ENCODE peak calls at places on chromosomes 3 and 15, in ten cellular contexts. One of them, this sample, is unnamed.

GRCh38 chr3:71973337-71974030 is 188.5 kb upstream of the PROK2 start:
- DNase-seq in HCEC 1CT: no peak
- DNase-seq in tibial artery: no peak
- DNase-seq in cardiac fibroblast: no peak
- DNase-seq in effector memory CD8-positive, alpha-beta T cell: no peak
- DNase-seq in MM.1S: no peak
- DNase-seq in psoas muscle: no peak
- DNase-seq in body of pancreas: no peak
- DNase-seq in epithelial cell of proximal tubule: no peak
- DNase-seq in dorsolateral prefrontal cortex: no peak
- DNase-seq in this sample: no peak

GRCh38 chr3:10757821-10758130 is 58.3 kb upstream of the SLC6A11 start:
- DNase-seq in cardiac fibroblast: no peak
- DNase-seq in tibial artery: no peak
- DNase-seq in dorsolateral prefrontal cortex: no peak
- DNase-seq in MM.1S: no peak
- DNase-seq in effector memory CD8-positive, alpha-beta T cell: no peak
- DNase-seq in epithelial cell of proximal tubule: no peak
- DNase-seq in body of pancreas: no peak
- DNase-seq in HCEC 1CT: no peak
- DNase-seq in psoas muscle: no peak
- DNase-seq in this sample: no peak

GRCh38 chr3:312170-312569 is 115.6 kb downstream of the CHL1 start:
- DNase-seq in epithelial cell of proximal tubule: no peak
- DNase-seq in dorsolateral prefrontal cortex: no peak
- DNase-seq in HCEC 1CT: no peak
- DNase-seq in effector memory CD8-positive, alpha-beta T cell: no peak
- DNase-seq in body of pancreas: no peak
- DNase-seq in psoas muscle: no peak
- DNase-seq in MM.1S: no peak
- DNase-seq in tibial artery: no peak
- DNase-seq in cardiac fibroblast: no peak
- DNase-seq in this sample: no peak

GRCh38 chr15:49865925-49866757 is 245.3 kb downstream of the DTWD1 start:
- DNase-seq in cardiac fibroblast: peak
- DNase-seq in HCEC 1CT: peak
- DNase-seq in effector memory CD8-positive, alpha-beta T cell: no peak
- DNase-seq in psoas muscle: no peak
- DNase-seq in body of pancreas: no peak
- DNase-seq in epithelial cell of proximal tubule: no peak
- DNase-seq in tibial artery: no peak
- DNase-seq in MM.1S: no peak
- DNase-seq in dorsolateral prefrontal cortex: no peak
- DNase-seq in this sample: no peak

GRCh38 chr15:39495871-39496459 is 84.9 kb upstream of the THBS1 start:
- DNase-seq in cardiac fibroblast: no peak
- DNase-seq in body of pancreas: no peak
- DNase-seq in psoas muscle: no peak
- DNase-seq in tibial artery: no peak
- DNase-seq in epithelial cell of proximal tubule: no peak
- DNase-seq in HCEC 1CT: peak
- DNase-seq in effector memory CD8-positive, alpha-beta T cell: no peak
- DNase-seq in dorsolateral prefrontal cortex: no peak
- DNase-seq in MM.1S: no peak
- DNase-seq in this sample: no peak

GRCh38 chr3:128009952-128010846 is 42.0 kb upstream of the SEC61A1 start:
- DNase-seq in dorsolateral prefrontal cortex: no peak
- DNase-seq in body of pancreas: no peak
- DNase-seq in HCEC 1CT: peak
- DNase-seq in psoas muscle: no peak
- DNase-seq in epithelial cell of proximal tubule: no peak
- DNase-seq in cardiac fibroblast: peak
- DNase-seq in effector memory CD8-positive, alpha-beta T cell: no peak
- DNase-seq in tibial artery: no peak
- DNase-seq in MM.1S: no peak
- DNase-seq in this sample: no peak

GRCh38 chr15:58070801-58071418 is 5.4 kb upstream of the ALDH1A2 start:
- DNase-seq in HCEC 1CT: peak
- DNase-seq in effector memory CD8-positive, alpha-beta T cell: no peak
- DNase-seq in body of pancreas: peak
- DNase-seq in MM.1S: peak
- DNase-seq in cardiac fibroblast: peak
- DNase-seq in epithelial cell of proximal tubule: no peak
- DNase-seq in tibial artery: no peak
- DNase-seq in psoas muscle: peak
- DNase-seq in dorsolateral prefrontal cortex: peak
- DNase-seq in this sample: no peak

GRCh38 chr3:160038862-160039562 is 50.4 kb downstream of the IL12A start:
- DNase-seq in MM.1S: no peak
- DNase-seq in effector memory CD8-positive, alpha-beta T cell: no peak
- DNase-seq in psoas muscle: peak
- DNase-seq in tibial artery: peak
- DNase-seq in epithelial cell of proximal tubule: no peak
- DNase-seq in dorsolateral prefrontal cortex: no peak
- DNase-seq in body of pancreas: peak
- DNase-seq in HCEC 1CT: no peak
- DNase-seq in cardiac fibroblast: no peak
- DNase-seq in this sample: no peak

GRCh38 chr3:70620367-70620766 is 307.9 kb upstream of the MDFIC2 start:
- DNase-seq in HCEC 1CT: no peak
- DNase-seq in psoas muscle: no peak
- DNase-seq in MM.1S: no peak
- DNase-seq in cardiac fibroblast: no peak
- DNase-seq in effector memory CD8-positive, alpha-beta T cell: no peak
- DNase-seq in dorsolateral prefrontal cortex: no peak
- DNase-seq in epithelial cell of proximal tubule: no peak
- DNase-seq in body of pancreas: no peak
- DNase-seq in tibial artery: no peak
- DNase-seq in this sample: no peak

GRCh38 chr3:58141766-58142345 is 68.9 kb downstream of the DNASE1L3 start:
- DNase-seq in tibial artery: no peak
- DNase-seq in psoas muscle: no peak
- DNase-seq in effector memory CD8-positive, alpha-beta T cell: no peak
- DNase-seq in MM.1S: no peak
- DNase-seq in dorsolateral prefrontal cortex: no peak
- DNase-seq in cardiac fibroblast: no peak
- DNase-seq in body of pancreas: no peak
- DNase-seq in HCEC 1CT: no peak
- DNase-seq in epithelial cell of proximal tubule: no peak
- DNase-seq in this sample: no peak

GRCh38 chr15:78808550-78808949 is 2.7 kb downstream of the ADAMTS7 start:
- DNase-seq in dorsolateral prefrontal cortex: no peak
- DNase-seq in tibial artery: no peak
- DNase-seq in body of pancreas: no peak
- DNase-seq in MM.1S: peak
- DNase-seq in epithelial cell of proximal tubule: no peak
- DNase-seq in cardiac fibroblast: peak
- DNase-seq in effector memory CD8-positive, alpha-beta T cell: no peak
- DNase-seq in psoas muscle: no peak
- DNase-seq in HCEC 1CT: peak
- DNase-seq in this sample: no peak

GRCh38 chr3:113551821-113552220 is 19.5 kb downstream of the SIDT1 start:
- DNase-seq in effector memory CD8-positive, alpha-beta T cell: no peak
- DNase-seq in cardiac fibroblast: no peak
- DNase-seq in dorsolateral prefrontal cortex: no peak
- DNase-seq in body of pancreas: no peak
- DNase-seq in HCEC 1CT: no peak
- DNase-seq in psoas muscle: no peak
- DNase-seq in epithelial cell of proximal tubule: no peak
- DNase-seq in MM.1S: no peak
- DNase-seq in tibial artery: no peak
- DNase-seq in this sample: no peak

GRCh38 chr3:52098108-52098507 is 41.7 kb upstream of the DUSP7 start:
- DNase-seq in epithelial cell of proximal tubule: no peak
- DNase-seq in dorsolateral prefrontal cortex: no peak
- DNase-seq in MM.1S: no peak
- DNase-seq in psoas muscle: peak
- DNase-seq in effector memory CD8-positive, alpha-beta T cell: no peak
- DNase-seq in body of pancreas: no peak
- DNase-seq in HCEC 1CT: no peak
- DNase-seq in tibial artery: no peak
- DNase-seq in cardiac fibroblast: no peak
- DNase-seq in this sample: no peak

GRCh38 chr3:13124631-13125030 is 51.4 kb upstream of the IQSEC1 start:
- DNase-seq in effector memory CD8-positive, alpha-beta T cell: no peak
- DNase-seq in body of pancreas: no peak
- DNase-seq in HCEC 1CT: no peak
- DNase-seq in dorsolateral prefrontal cortex: no peak
- DNase-seq in cardiac fibroblast: no peak
- DNase-seq in tibial artery: peak
- DNase-seq in MM.1S: no peak
- DNase-seq in epithelial cell of proximal tubule: no peak
- DNase-seq in psoas muscle: no peak
- DNase-seq in this sample: no peak

GRCh38 chr3:4504340-4505261 is 11.5 kb downstream of the ITPR1 start:
- DNase-seq in HCEC 1CT: no peak
- DNase-seq in body of pancreas: peak
- DNase-seq in cardiac fibroblast: peak
- DNase-seq in psoas muscle: no peak
- DNase-seq in MM.1S: peak
- DNase-seq in effector memory CD8-positive, alpha-beta T cell: peak
- DNase-seq in epithelial cell of proximal tubule: no peak
- DNase-seq in tibial artery: no peak
- DNase-seq in dorsolateral prefrontal cortex: no peak
- DNase-seq in this sample: no peak

GRCh38 chr15:37903932-37904493 is 30.4 kb upstream of the TMCO5A start:
- DNase-seq in epithelial cell of proximal tubule: no peak
- DNase-seq in psoas muscle: no peak
- DNase-seq in cardiac fibroblast: no peak
- DNase-seq in tibial artery: no peak
- DNase-seq in effector memory CD8-positive, alpha-beta T cell: no peak
- DNase-seq in MM.1S: no peak
- DNase-seq in dorsolateral prefrontal cortex: no peak
- DNase-seq in body of pancreas: no peak
- DNase-seq in HCEC 1CT: no peak
- DNase-seq in this sample: no peak

GRCh38 chr15:72766025-72766424 is 17.5 kb downstream of the ADPGK start:
- DNase-seq in epithelial cell of proximal tubule: no peak
- DNase-seq in HCEC 1CT: no peak
- DNase-seq in tibial artery: no peak
- DNase-seq in MM.1S: no peak
- DNase-seq in dorsolateral prefrontal cortex: no peak
- DNase-seq in body of pancreas: no peak
- DNase-seq in psoas muscle: no peak
- DNase-seq in effector memory CD8-positive, alpha-beta T cell: no peak
- DNase-seq in cardiac fibroblast: no peak
- DNase-seq in this sample: no peak

GRCh38 chr15:53978248-53978906 is at the start of gene UNC13C:
- DNase-seq in MM.1S: no peak
- DNase-seq in psoas muscle: peak
- DNase-seq in dorsolateral prefrontal cortex: peak
- DNase-seq in tibial artery: peak
- DNase-seq in cardiac fibroblast: no peak
- DNase-seq in epithelial cell of proximal tubule: no peak
- DNase-seq in HCEC 1CT: no peak
- DNase-seq in body of pancreas: peak
- DNase-seq in effector memory CD8-positive, alpha-beta T cell: no peak
- DNase-seq in this sample: no peak

GRCh38 chr15:61086756-61087155 is 142.3 kb downstream of the RORA start:
- DNase-seq in psoas muscle: no peak
- DNase-seq in cardiac fibroblast: no peak
- DNase-seq in tibial artery: no peak
- DNase-seq in effector memory CD8-positive, alpha-beta T cell: no peak
- DNase-seq in dorsolateral prefrontal cortex: no peak
- DNase-seq in MM.1S: no peak
- DNase-seq in body of pancreas: no peak
- DNase-seq in epithelial cell of proximal tubule: no peak
- DNase-seq in HCEC 1CT: no peak
- DNase-seq in this sample: no peak

GRCh38 chr3:16849240-16849639 is 35.5 kb upstream of the PLCL2 start:
- DNase-seq in epithelial cell of proximal tubule: no peak
- DNase-seq in tibial artery: no peak
- DNase-seq in effector memory CD8-positive, alpha-beta T cell: peak
- DNase-seq in HCEC 1CT: peak
- DNase-seq in cardiac fibroblast: peak
- DNase-seq in body of pancreas: peak
- DNase-seq in psoas muscle: peak
- DNase-seq in dorsolateral prefrontal cortex: no peak
- DNase-seq in MM.1S: peak
- DNase-seq in this sample: no peak

GRCh38 chr3:160801386-160802118 is 45.5 kb downstream of the PPM1L start:
- DNase-seq in psoas muscle: peak
- DNase-seq in dorsolateral prefrontal cortex: no peak
- DNase-seq in epithelial cell of proximal tubule: peak
- DNase-seq in effector memory CD8-positive, alpha-beta T cell: no peak
- DNase-seq in body of pancreas: peak
- DNase-seq in tibial artery: peak
- DNase-seq in HCEC 1CT: peak
- DNase-seq in cardiac fibroblast: peak
- DNase-seq in MM.1S: no peak
- DNase-seq in this sample: no peak

GRCh38 chr3:107236661-107237375 is 140.4 kb upstream of the CCDC54 start:
- DNase-seq in MM.1S: no peak
- DNase-seq in psoas muscle: no peak
- DNase-seq in HCEC 1CT: no peak
- DNase-seq in body of pancreas: no peak
- DNase-seq in cardiac fibroblast: peak
- DNase-seq in effector memory CD8-positive, alpha-beta T cell: no peak
- DNase-seq in epithelial cell of proximal tubule: no peak
- DNase-seq in tibial artery: no peak
- DNase-seq in dorsolateral prefrontal cortex: no peak
- DNase-seq in this sample: no peak

GRCh38 chr3:142209655-142210054 is 15.7 kb downstream of the GK5 start:
- DNase-seq in cardiac fibroblast: peak
- DNase-seq in body of pancreas: no peak
- DNase-seq in psoas muscle: no peak
- DNase-seq in HCEC 1CT: peak
- DNase-seq in epithelial cell of proximal tubule: peak
- DNase-seq in effector memory CD8-positive, alpha-beta T cell: no peak
- DNase-seq in MM.1S: no peak
- DNase-seq in tibial artery: peak
- DNase-seq in dorsolateral prefrontal cortex: no peak
- DNase-seq in this sample: no peak

GRCh38 chr3:111998661-111999641 is at the start of gene TAGLN3:
- DNase-seq in effector memory CD8-positive, alpha-beta T cell: no peak
- DNase-seq in epithelial cell of proximal tubule: no peak
- DNase-seq in MM.1S: peak
- DNase-seq in HCEC 1CT: no peak
- DNase-seq in dorsolateral prefrontal cortex: no peak
- DNase-seq in tibial artery: no peak
- DNase-seq in body of pancreas: peak
- DNase-seq in psoas muscle: peak
- DNase-seq in cardiac fibroblast: no peak
- DNase-seq in this sample: no peak